ENCODE peak calls at places on chromosomes 7 and 10, in eight cellular contexts. W, B, F, T, M, N, A and R are unnamed samples.

GRCh38 chr10:77391605-77392235 is 245.9 kb downstream of the KCNMA1 start:
- DNase-seq in W (no peak), B (peak), M (no peak), F (peak), A (peak), N (no peak), T (no peak), R (peak)

GRCh38 chr10:6300106-6300783 is 97.5 kb downstream of the PFKFB3 start:
- DNase-seq in A (peak), T (no peak), B (peak), F (peak), M (peak), N (no peak), W (no peak), R (no peak)

GRCh38 chr7:7799138-7799537 is 80.7 kb upstream of the RPA3 start:
- DNase-seq in W (no peak), M (no peak), N (no peak), A (no peak), T (no peak), F (no peak), B (peak), R (no peak)

GRCh38 chr7:16647435-16647960 is 1.5 kb downstream of the BZW2 start:
- DNase-seq in F (peak), B (no peak), N (no peak), W (no peak), A (peak), M (no peak), T (no peak), R (no peak)

GRCh38 chr10:70312972-70313371 is 29.2 kb upstream of the NPFFR1 start:
- DNase-seq in M (no peak), F (no peak), T (no peak), B (no peak), N (no peak), W (peak), A (no peak), R (no peak)

GRCh38 chr7:157572622-157573021 is 235.8 kb downstream of the DNAJB6 start:
- DNase-seq in M (no peak), B (no peak), W (peak), T (no peak), N (no peak), F (no peak), A (no peak), R (no peak)

GRCh38 chr10:92847185-92847864 is 995 bp upstream of the EXOC6 start:
- DNase-seq in A (no peak), N (no peak), F (no peak), W (no peak), T (no peak), M (no peak), B (peak), R (no peak)

GRCh38 chr10:3805791-3806381 is 20.9 kb upstream of the KLF6 start:
- DNase-seq in T (peak), W (peak), M (peak), B (peak), F (peak), A (peak), N (no peak), R (no peak)

GRCh38 chr10:47299989-47300931 is at the start of gene GDF10:
- DNase-seq in B (no peak), T (no peak), N (no peak), A (no peak), W (no peak), M (no peak), F (no peak), R (no peak)

GRCh38 chr7:78400038-78400437 is 601.5 kb downstream of the PHTF2 start:
- DNase-seq in F (no peak), A (no peak), T (no peak), N (no peak), B (no peak), M (no peak), W (no peak), R (no peak)

GRCh38 chr7:155665957-155666287 is 21.5 kb downstream of the RBM33 start:
- DNase-seq in M (no peak), B (peak), T (no peak), N (no peak), W (no peak), F (no peak), A (no peak), R (no peak)

GRCh38 chr10:7529638-7530037 is 118.8 kb upstream of the SFMBT2 start:
- DNase-seq in T (no peak), M (no peak), B (peak), F (no peak), A (no peak), W (no peak), N (no peak), R (no peak)

GRCh38 chr10:919481-919880 is 12.0 kb downstream of the LARP4B start:
- DNase-seq in B (no peak), T (no peak), M (no peak), W (no peak), A (no peak), N (no peak), F (no peak), R (no peak)

GRCh38 chr7:17773289-17773626 is 167.0 kb downstream of the SNX13 start:
- DNase-seq in T (no peak), M (no peak), N (no peak), A (peak), W (no peak), F (no peak), B (peak), R (no peak)

GRCh38 chr7:36923831-36924555 is 199.7 kb upstream of the AOAH start:
- DNase-seq in T (no peak), A (no peak), M (no peak), B (no peak), N (no peak), F (no peak), W (no peak), R (no peak)

GRCh38 chr7:128906766-128907559 is 3.5 kb downstream of the KCP start:
- DNase-seq in B (no peak), A (no peak), W (peak), T (no peak), N (no peak), M (no peak), F (no peak), R (no peak)

GRCh38 chr10:63241898-63242297 is 108.8 kb downstream of the NRBF2 start:
- DNase-seq in A (no peak), F (no peak), W (no peak), N (no peak), B (no peak), M (no peak), T (no peak), R (no peak)

GRCh38 chr10:129093641-129094040 is 373.4 kb upstream of the MGMT start:
- DNase-seq in F (no peak), B (no peak), A (no peak), M (no peak), W (no peak), T (no peak), N (no peak), R (no peak)

GRCh38 chr7:132472463-132473120 is 103.7 kb downstream of the PLXNA4 start:
- DNase-seq in T (no peak), B (peak), M (no peak), A (no peak), N (no peak), W (no peak), F (no peak), R (no peak)

GRCh38 chr10:69089638-69090599 is 2.0 kb downstream of the SRGN start:
- DNase-seq in W (peak), F (no peak), T (peak), N (peak), B (peak), M (peak), A (peak), R (no peak)

GRCh38 chr10:48941427-48942075 is 1.9 kb upstream of the LRRC18 start:
- DNase-seq in B (no peak), N (no peak), T (no peak), M (no peak), F (no peak), A (no peak), W (no peak), R (no peak)

GRCh38 chr7:85464042-85464651 is 277.3 kb upstream of the SEMA3D start:
- DNase-seq in F (peak), M (no peak), W (no peak), B (peak), A (no peak), T (no peak), N (no peak), R (no peak)

GRCh38 chr7:80896856-80897598 is 21.8 kb downstream of the SEMA3C start:
- DNase-seq in B (peak), F (no peak), M (no peak), N (no peak), T (no peak), W (no peak), A (no peak), R (no peak)

GRCh38 chr7:4663239-4663638 is 18.9 kb upstream of the FOXK1 start:
- DNase-seq in F (no peak), W (no peak), B (no peak), N (no peak), A (no peak), M (no peak), T (no peak), R (no peak)

GRCh38 chr7:117014673-117015133 is 61.4 kb downstream of the ST7 start:
- DNase-seq in W (peak), B (no peak), M (no peak), A (peak), F (no peak), N (no peak), T (no peak), R (no peak)

GRCh38 chr7:43954524-43955228 is 28.4 kb downstream of the UBE2D4 start:
- DNase-seq in F (peak), A (peak), T (no peak), M (no peak), B (peak), N (no peak), W (no peak), R (no peak)

GRCh38 chr7:18890885-18891621 is 226.4 kb downstream of the TWIST1 start:
- DNase-seq in A (no peak), M (no peak), T (no peak), F (no peak), W (no peak), N (no peak), B (no peak), R (no peak)

GRCh38 chr7:79810945-79811344 is 323.7 kb upstream of the GNAI1 start:
- DNase-seq in W (no peak), T (no peak), F (no peak), B (no peak), A (no peak), M (no peak), N (no peak), R (no peak)

GRCh38 chr7:121329460-121330052 is 756 bp downstream of the WNT16 start:
- DNase-seq in N (no peak), A (peak), T (no peak), B (peak), W (peak), F (no peak), M (no peak), R (peak)

GRCh38 chr10:132320776-132321469 is 11.1 kb upstream of the LRRC27 start:
- DNase-seq in N (no peak), W (peak), M (no peak), B (no peak), A (no peak), F (no peak), T (no peak), R (no peak)

GRCh38 chr10:99685232-99686041 is 26.1 kb downstream of the ENTPD7 start:
- DNase-seq in T (no peak), N (no peak), M (no peak), F (peak), A (no peak), W (no peak), B (no peak), R (no peak)

GRCh38 chr7:143256325-143256724 is 6.9 kb upstream of the GSTK1 start:
- DNase-seq in A (peak), N (no peak), F (no peak), W (no peak), M (no peak), B (no peak), T (no peak), R (no peak)

GRCh38 chr7:29370531-29371314 is 176.1 kb downstream of the CHN2 start:
- DNase-seq in N (no peak), M (no peak), W (no peak), B (no peak), F (no peak), T (no peak), A (no peak), R (no peak)